ENCODE peak calls at places on chromosome 5, in four cellular contexts. U is activated CD4-positive, alpha-beta T cell treated with anti-CD3 and anti-CD28 coated beads, Interleukin-2, amount 50 U/mL, for 4 hours; R is skeletal muscle cell; P is left cardiac atrium. V is an unnamed sample.

GRCh38 chr5:15241216-15241821 is 258.7 kb upstream of the FBXL7 start:
- DNase-seq in U (no peak), R (no peak), P (no peak), V (no peak)

GRCh38 chr5:127922603-127923002 is 161.0 kb upstream of the SLC12A2 start:
- DNase-seq in U (no peak), R (no peak), P (no peak), V (peak; percentile 49)

GRCh38 chr5:14895301-14895700 is 23.7 kb upstream of the ANKH start:
- DNase-seq in U (no peak), R (no peak), P (no peak), V (no peak)

GRCh38 chr5:120254385-120254784 is 209.7 kb upstream of the PRR16 start:
- DNase-seq in U (no peak), R (no peak), P (no peak), V (no peak)

GRCh38 chr5:161676109-161676508 is 9.4 kb upstream of the GABRA6 start:
- DNase-seq in U (no peak), R (no peak), P (no peak), V (no peak)

GRCh38 chr5:124677376-124677998 is 69.0 kb downstream of the ZNF608 start:
- DNase-seq in U (no peak), R (no peak), P (no peak), V (no peak)

GRCh38 chr5:112583166-112583565 is 154.5 kb upstream of the APC start:
- DNase-seq in U (no peak), R (no peak), P (no peak), V (no peak)

GRCh38 chr5:59130441-59130840 is 547.6 kb downstream of the RAB3C start:
- DNase-seq in U (no peak), R (peak; percentile 67), P (no peak), V (no peak)

GRCh38 chr5:97163360-97163764 is 19.7 kb downstream of the RIOK2 start:
- DNase-seq in U (no peak), R (no peak), P (no peak), V (no peak)

GRCh38 chr5:14706615-14707021 is 42.1 kb downstream of the OTULIN start:
- DNase-seq in U (no peak), R (no peak), P (no peak), V (peak; percentile 17)

GRCh38 chr5:97629281-97629680 is 446.2 kb upstream of the RIOK2 start:
- DNase-seq in U (no peak), R (peak; percentile 69), P (peak; percentile 65), V (no peak)

GRCh38 chr5:21858441-21858840 is 994.7 kb downstream of the CDH12 start:
- DNase-seq in U (no peak), R (no peak), P (no peak), V (no peak)

GRCh38 chr5:94188725-94189124 is 429.7 kb downstream of the KIAA0825 start:
- DNase-seq in U (no peak), R (no peak), P (no peak), V (no peak)

GRCh38 chr5:177425196-177425800 is 1.2 kb upstream of the GRK6 start:
- DNase-seq in U (no peak), R (no peak), P (no peak), V (no peak)

GRCh38 chr5:121053055-121053985 is 589.2 kb downstream of the PRR16 start:
- DNase-seq in U (no peak), R (no peak), P (no peak), V (no peak)

GRCh38 chr5:54538156-54538555 is 20.6 kb downstream of the SNX18 start:
- DNase-seq in U (no peak), R (no peak), P (no peak), V (no peak)

GRCh38 chr5:10151656-10152055 is 98.0 kb downstream of the ATPSCKMT start:
- DNase-seq in U (no peak), R (no peak), P (no peak), V (no peak)

GRCh38 chr5:167555771-167556170 is 735.7 kb upstream of the WWC1 start:
- DNase-seq in U (no peak), R (no peak), P (no peak), V (no peak)

GRCh38 chr5:133700251-133700650 is 87.9 kb upstream of the FSTL4 start:
- DNase-seq in U (no peak), R (no peak), P (no peak), V (peak; percentile 36)

GRCh38 chr5:72234265-72234700 is 85.8 kb downstream of the MRPS27 start:
- DNase-seq in U (no peak), R (no peak), P (no peak), V (no peak)

GRCh38 chr5:180644825-180645608 is 4.4 kb downstream of the FLT4 start:
- DNase-seq in U (no peak), R (no peak), P (peak; percentile 14), V (no peak)

GRCh38 chr5:159469496-159470370 is 139.4 kb upstream of the IL12B start:
- DNase-seq in U (no peak), R (no peak), P (no peak), V (no peak)

GRCh38 chr5:58455966-58456365 is 3.9 kb downstream of the PLK2 start:
- DNase-seq in U (no peak), R (no peak), P (peak; percentile 28), V (no peak)

GRCh38 chr5:59143926-59144333 is 561.1 kb downstream of the RAB3C start:
- DNase-seq in U (no peak), R (no peak), P (no peak), V (no peak)

GRCh38 chr5:132655821-132656773 is 1.9 kb upstream of the IL13 start:
- DNase-seq in U (peak; percentile 42), R (no peak), P (no peak), V (peak; percentile 63)

GRCh38 chr5:165055476-165055875 is 1550.1 kb downstream of the MAT2B start:
- DNase-seq in U (no peak), R (no peak), P (no peak), V (no peak)

GRCh38 chr5:149656576-149657182 is 73.4 kb upstream of the PPARGC1B start:
- DNase-seq in U (no peak), R (no peak), P (no peak), V (no peak)

GRCh38 chr5:133655966-133656365 is 43.6 kb upstream of the FSTL4 start:
- DNase-seq in U (no peak), R (no peak), P (no peak), V (no peak)

GRCh38 chr5:3214838-3215374 is 380.7 kb upstream of the IRX1 start:
- DNase-seq in U (no peak), R (no peak), P (no peak), V (peak; percentile 33)

GRCh38 chr5:108266235-108266634 is 115.7 kb downstream of the FBXL17 start:
- DNase-seq in U (no peak), R (no peak), P (no peak), V (no peak)

GRCh38 chr5:178606269-178606668 is 16.1 kb upstream of the COL23A1 start:
- DNase-seq in U (no peak), R (no peak), P (no peak), V (no peak)

GRCh38 chr5:158943057-158943456 is 156.7 kb downstream of the EBF1 start:
- DNase-seq in U (no peak), R (peak; percentile 92), P (peak; percentile 53), V (peak; percentile 61)

GRCh38 chr5:143495823-143496275 is 92.4 kb upstream of the NR3C1 start:
- DNase-seq in U (no peak), R (peak; percentile 93), P (no peak), V (no peak)

GRCh38 chr5:81626524-81626923 is 124.4 kb downstream of the SSBP2 start:
- DNase-seq in U (no peak), R (peak; percentile 52), P (no peak), V (no peak)

GRCh38 chr5:175652741-175653663 is 4.9 kb upstream of the HRH2 start:
- DNase-seq in U (peak; percentile 78), R (no peak), P (no peak), V (no peak)

GRCh38 chr5:132663771-132664695 is 6.1 kb downstream of the IL13 start:
- DNase-seq in U (no peak), R (no peak), P (no peak), V (no peak)

GRCh38 chr5:140344683-140345423 is 1.6 kb downstream of the HBEGF start:
- DNase-seq in U (peak; percentile 28), R (no peak), P (no peak), V (no peak)

GRCh38 chr5:32571128-32571527 is 14.2 kb upstream of the SUB1 start:
- DNase-seq in U (no peak), R (no peak), P (no peak), V (no peak)